ENCODE peak calls at places on chromosomes 16 and 17, in eight cellular contexts. F is fibroblast of lung, L is A549, N is pancreas, I is heart right ventricle, Z is heart left ventricle, G is IMR-90, D is tibial artery. A is an unnamed sample.

GRCh38 chr17:48960834-48961515 is 7.4 kb downstream of the GIP start:
- DNase-seq in F (no peak), L (peak), N (no peak), I (no peak), Z (peak), G (no peak), D (no peak), A (no peak)

GRCh38 chr16:56515665-56516064 is 4.2 kb downstream of the BBS2 start:
- DNase-seq in F (no peak), L (no peak), N (no peak), I (no peak), Z (no peak), G (no peak), D (no peak), A (no peak)

GRCh38 chr17:58330997-58331814 is 2.6 kb upstream of the TSPOAP1 start:
- DNase-seq in F (no peak), L (no peak), N (no peak), I (no peak), Z (peak), G (no peak), D (no peak), A (no peak)

GRCh38 chr17:27396941-27397340 is 59.3 kb upstream of the KSR1 start:
- DNase-seq in F (peak), L (no peak), N (no peak), I (no peak), Z (no peak), G (peak), D (no peak), A (no peak)

GRCh38 chr16:1013593-1013900 is 32.0 kb downstream of the SOX8 start:
- DNase-seq in F (no peak), L (no peak), N (no peak), I (no peak), Z (no peak), G (no peak), D (no peak), A (no peak)

GRCh38 chr17:31391496-31391949 is at the start of gene RAB11FIP4:
- DNase-seq in F (peak), L (no peak), N (no peak), I (no peak), Z (no peak), G (no peak), D (peak), A (no peak)

GRCh38 chr16:674968-675883 is at the start of gene RHBDL1:
- DNase-seq in F (peak), L (peak), N (no peak), I (no peak), Z (no peak), G (peak), D (no peak), A (peak)

GRCh38 chr17:75822119-75822799 is 21.9 kb downstream of the UNC13D start:
- DNase-seq in F (no peak), L (no peak), N (peak), I (no peak), Z (no peak), G (no peak), D (no peak), A (no peak)

GRCh38 chr16:14405611-14406537 is 224.2 kb downstream of the PARN start:
- DNase-seq in F (no peak), L (peak), N (no peak), I (no peak), Z (peak), G (no peak), D (peak), A (no peak)

GRCh38 chr17:60594747-60595146 is 5.2 kb upstream of the PPM1D start:
- DNase-seq in F (no peak), L (no peak), N (no peak), I (no peak), Z (no peak), G (no peak), D (no peak), A (no peak)

GRCh38 chr17:61833536-61834203 is 29.7 kb downstream of the BRIP1 start:
- DNase-seq in F (peak), L (peak), N (no peak), I (no peak), Z (no peak), G (peak), D (no peak), A (peak)

GRCh38 chr17:70552230-70552981 is 383.1 kb downstream of the KCNJ2 start:
- DNase-seq in F (peak), L (peak), N (no peak), I (peak), Z (no peak), G (peak), D (no peak), A (peak)

GRCh38 chr16:5907544-5907943 is 809.9 kb upstream of the EEF2KMT start:
- DNase-seq in F (no peak), L (no peak), N (no peak), I (no peak), Z (no peak), G (no peak), D (no peak), A (no peak)

GRCh38 chr17:42679492-42680330 is 1.9 kb downstream of the CCR10 start:
- DNase-seq in F (peak), L (peak), N (peak), I (peak), Z (peak), G (peak), D (peak), A (peak)

GRCh38 chr16:7246578-7246977 is 86.1 kb upstream of the RBFOX1 start:
- DNase-seq in F (no peak), L (no peak), N (no peak), I (no peak), Z (no peak), G (no peak), D (no peak), A (no peak)

GRCh38 chr17:17062866-17063265 is 20.6 kb downstream of the MPRIP start:
- DNase-seq in F (no peak), L (no peak), N (no peak), I (no peak), Z (peak), G (no peak), D (peak), A (no peak)

GRCh38 chr16:87131996-87132345 is 185.2 kb downstream of the C16orf95 start:
- DNase-seq in F (no peak), L (no peak), N (no peak), I (no peak), Z (no peak), G (no peak), D (peak), A (no peak)

GRCh38 chr17:32720671-32721070 is 156.3 kb downstream of the MYO1D start:
- DNase-seq in F (no peak), L (no peak), N (no peak), I (no peak), Z (no peak), G (no peak), D (no peak), A (no peak)

GRCh38 chr17:51354908-51355307 is 94.6 kb downstream of the UTP18 start:
- DNase-seq in F (no peak), L (no peak), N (no peak), I (no peak), Z (no peak), G (no peak), D (no peak), A (no peak)

DNA sequence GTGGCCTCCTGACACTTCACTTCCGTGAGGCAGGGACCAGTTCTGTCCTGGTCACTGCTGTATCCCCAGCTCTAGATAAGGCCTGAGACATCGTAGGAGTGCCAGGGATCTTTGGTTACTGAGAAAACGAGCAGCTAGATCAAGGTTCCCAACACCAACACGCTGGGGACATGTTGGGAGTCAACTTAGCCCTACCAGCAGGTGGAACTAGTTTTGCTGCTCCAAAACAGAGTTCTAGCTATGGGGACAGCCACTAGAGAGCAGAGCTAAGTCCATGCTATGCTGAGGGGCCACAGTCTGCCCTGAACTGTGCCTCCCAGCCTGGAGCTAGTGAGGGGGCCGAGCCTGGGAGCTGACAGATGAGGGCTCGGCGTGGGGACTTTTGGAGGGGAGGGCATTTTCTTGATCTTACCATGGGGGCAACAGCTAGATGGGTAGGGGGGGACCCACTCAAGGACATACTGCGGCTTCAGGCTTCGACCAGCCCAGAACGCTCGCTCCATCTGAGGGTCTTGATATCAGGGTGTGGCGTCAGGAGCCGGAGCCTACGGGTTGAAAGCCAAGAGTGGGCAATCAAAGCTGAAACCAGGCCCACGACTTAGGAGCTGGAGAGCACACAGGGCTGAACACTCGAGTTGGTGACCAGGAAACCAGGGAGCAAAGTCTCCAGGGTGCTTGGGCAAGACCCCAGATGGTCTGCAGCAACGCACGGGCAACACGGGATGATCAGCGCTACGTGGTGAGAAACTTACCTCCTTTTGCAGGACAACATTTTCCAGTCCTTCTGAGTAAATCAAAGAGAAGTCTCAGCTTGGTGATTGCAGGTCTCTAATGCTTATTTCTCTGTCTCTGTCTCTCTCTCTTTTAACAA is 13.4 kb downstream of the SNX20 start:
- DNase-seq in F (no peak), L (no peak), N (no peak), I (no peak), Z (no peak), G (no peak), D (no peak), A (no peak)
- H3K27ac ChIP-seq in F (no peak), L (no peak), N (no peak), I (peak), Z (peak), G (no peak), D (no peak), A (no peak)

DNA sequence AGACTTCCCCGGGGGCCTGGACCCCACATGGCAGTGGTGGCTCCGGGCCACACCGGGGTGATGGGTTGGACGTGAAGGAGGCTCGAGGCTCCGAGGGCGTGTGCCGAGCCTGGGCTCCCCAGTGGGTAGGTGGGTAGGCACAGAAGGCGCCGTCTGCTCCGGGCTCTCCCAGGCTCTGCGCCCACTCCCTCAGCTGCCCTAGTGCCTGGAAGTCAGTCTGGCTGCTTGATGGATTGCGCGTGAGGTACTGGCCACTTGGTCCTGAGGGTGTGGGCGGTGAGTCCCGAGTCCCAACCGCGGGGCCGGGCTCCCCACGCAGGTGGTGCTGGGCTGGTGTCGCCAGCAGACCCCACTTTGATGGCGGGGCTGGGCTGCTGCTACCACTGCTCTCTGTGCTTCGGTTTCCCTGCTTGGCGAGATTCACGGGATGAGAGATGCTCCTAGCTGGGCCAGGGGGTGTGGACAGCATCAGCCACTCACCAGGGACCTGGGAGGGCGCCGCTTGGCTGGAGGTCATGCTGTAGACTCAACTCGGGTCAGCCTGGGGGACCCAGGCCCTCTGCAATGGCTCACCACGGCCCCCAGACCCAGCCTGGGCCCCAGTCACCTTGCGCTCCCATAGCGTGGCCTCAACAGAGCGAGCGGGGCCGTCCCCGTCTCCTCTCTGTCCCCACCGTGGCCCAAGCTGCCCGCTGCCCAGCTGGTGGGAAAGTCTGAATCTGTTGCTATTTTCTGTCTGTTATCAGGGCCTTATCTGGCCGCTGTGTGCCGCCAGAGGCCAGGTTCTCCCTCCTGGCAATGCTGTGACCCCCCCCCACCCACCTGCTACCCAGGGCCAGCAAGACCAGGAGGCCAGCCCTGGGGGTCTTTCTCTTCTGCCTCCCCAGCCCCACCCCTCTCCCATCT is 26.1 kb downstream of the ZFPM1 start:
- DNase-seq in F (no peak), L (no peak), N (peak), I (no peak), Z (no peak), G (no peak), D (no peak), A (no peak)
- TF ChIP-seq CTCF in F (no peak), L (no peak), N (no peak), I (no peak), Z (no peak), G (no peak), D (no peak), A (no peak)

DNA sequence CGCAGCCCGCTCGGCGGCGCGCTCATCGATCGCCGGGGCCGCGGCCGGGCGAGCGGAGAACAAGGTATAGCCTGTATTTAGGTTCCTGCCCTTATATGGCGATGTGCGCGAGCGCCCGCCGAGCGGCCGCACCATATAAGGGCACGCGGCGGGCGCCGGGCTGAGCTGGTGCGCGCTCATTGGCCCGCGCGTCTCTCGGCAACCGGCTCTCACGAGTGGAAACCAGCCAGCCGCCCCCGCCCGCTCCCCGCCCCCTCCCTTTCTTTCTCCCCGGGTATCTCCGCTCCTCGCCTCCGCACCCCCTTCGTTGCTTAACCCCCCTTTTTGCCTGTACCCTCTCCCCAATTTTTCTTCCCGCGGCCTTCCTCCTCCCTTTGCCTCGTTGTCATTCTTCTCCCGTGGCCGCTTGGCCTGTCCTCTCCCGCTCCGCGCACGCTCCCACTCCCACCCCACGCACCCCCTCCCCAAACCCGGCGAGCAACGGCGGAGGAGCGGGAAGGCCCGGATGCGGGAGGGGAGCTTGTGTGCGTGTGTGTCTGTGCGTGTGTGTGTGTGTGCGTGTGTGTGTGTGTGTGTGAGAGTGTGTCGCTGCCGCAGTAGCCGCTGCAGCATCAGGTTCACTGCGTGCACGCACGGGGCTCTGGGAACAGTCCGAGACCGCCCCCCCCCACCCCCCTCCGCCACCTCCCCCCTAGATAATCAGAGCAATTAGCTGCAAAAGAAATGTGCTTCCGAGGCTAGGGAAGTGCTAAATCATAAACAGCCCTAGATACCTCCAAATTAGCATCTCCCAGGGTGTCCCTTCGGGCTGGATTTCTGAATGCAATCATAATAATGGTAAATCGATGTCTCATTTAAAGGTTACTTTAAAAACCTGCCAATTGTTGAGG is 13.5 kb upstream of the CBX8 start:
- DNase-seq in F (peak), L (peak), N (peak), I (peak), Z (peak), G (peak), D (no peak), A (peak)
- H3K4me3 ChIP-seq in F (no peak), L (peak), N (no peak), I (peak), Z (peak), G (peak), D (peak), A (peak)

DNA sequence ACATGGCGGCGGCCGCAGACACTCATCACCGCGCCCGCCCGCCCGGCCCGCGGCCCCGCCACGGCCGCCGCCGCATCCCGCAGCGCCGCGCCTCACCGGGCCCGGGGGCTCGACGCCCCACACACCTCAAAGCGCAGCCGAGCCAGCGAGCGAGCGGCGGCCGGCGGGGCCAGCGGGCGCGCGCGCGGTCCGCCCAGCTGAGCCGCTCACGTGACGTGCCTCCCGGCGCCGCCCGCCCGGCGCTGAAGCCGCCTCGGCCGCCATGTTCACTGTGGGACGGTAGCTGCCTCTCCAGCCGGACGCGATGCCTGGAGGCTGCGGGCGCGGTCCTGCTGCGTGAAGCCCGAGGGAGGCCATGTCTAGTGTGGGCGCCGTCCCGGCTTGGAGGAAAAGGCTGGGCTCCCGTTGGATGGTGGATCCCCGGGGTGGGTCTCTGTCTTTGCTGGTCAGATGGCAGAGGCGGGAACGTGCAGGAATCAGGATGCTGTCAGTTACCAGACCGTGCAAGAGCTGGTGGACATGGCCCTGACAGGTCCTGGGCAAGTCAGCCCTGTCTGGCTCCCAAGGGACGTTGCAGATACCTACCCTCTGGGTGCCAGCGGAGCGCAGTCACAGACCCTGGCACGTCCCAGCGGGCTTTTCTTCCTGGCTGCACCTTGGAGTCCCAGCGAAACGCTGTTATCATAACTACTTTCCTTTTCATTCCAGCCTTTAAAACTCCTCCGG is at the start of gene USP31:
- DNase-seq in F (peak), L (peak), N (peak), I (peak), Z (peak), G (peak), D (peak), A (peak)
- H3K27ac ChIP-seq in F (peak), L (peak), N (peak), I (peak), Z (peak), G (peak), D (peak), A (peak)

GRCh38 chr16:27230562-27230991 is 27.3 kb downstream of the KDM8 start:
- DNase-seq in F (no peak), L (no peak), N (no peak), I (no peak), Z (peak), G (no peak), D (no peak), A (no peak)
- TF ChIP-seq CTCF in F (no peak), L (no peak), N (no peak), I (no peak), Z (no peak), G (no peak), D (no peak), A (peak)

GRCh38 chr16:27316038-27316680 is 2.4 kb downstream of the IL4R start:
- DNase-seq in F (no peak), L (no peak), N (no peak), I (no peak), Z (no peak), G (no peak), D (no peak), A (no peak)
- H3K4me3 ChIP-seq in F (no peak), L (no peak), N (peak), I (peak), Z (peak), G (peak), D (no peak), A (peak)

DNA sequence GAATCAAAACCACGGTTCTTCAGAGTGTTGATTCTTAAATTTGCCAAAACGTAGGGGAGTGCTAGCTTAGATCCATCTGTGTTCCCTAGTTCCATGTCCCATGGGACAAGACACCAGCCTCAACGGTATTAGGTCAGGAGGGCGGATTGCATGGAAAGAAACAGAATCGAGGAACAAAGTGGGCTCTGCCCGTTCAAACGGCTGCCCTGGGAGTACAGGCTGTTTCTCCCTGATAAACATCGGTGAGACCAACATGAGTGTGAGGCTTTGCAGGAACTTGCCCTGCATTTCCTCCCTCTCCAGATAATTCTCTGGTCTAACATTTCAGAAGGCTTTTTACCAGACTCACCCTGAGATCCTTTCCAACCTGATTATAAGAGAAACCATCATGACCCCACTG is 82.2 kb downstream of the MRM3 start:
- DNase-seq in F (no peak), L (no peak), N (no peak), I (no peak), Z (no peak), G (no peak), D (no peak), A (no peak)
- H3K27ac ChIP-seq in F (no peak), L (no peak), N (no peak), I (no peak), Z (no peak), G (no peak), D (no peak), A (no peak)

A was measured in brain microvascular endothelial cell.